ENCODE peak calls at places on chromosomes 6 and 20, in five cellular contexts. One of them, this sample, is unnamed.

GRCh38 chr6:134918418-134918961 is 31.4 kb downstream of the ALDH8A1 start:
- DNase-seq in NCI-H1694 treated with DMSO at 0.1 percent for 48 hours: no peak
- DNase-seq in body of pancreas: no peak
- DNase-seq in stimulated activated CD4-positive, alpha-beta T cell treated with anti-CD3 and anti-CD28 coated beads, Interleukin-4, amount 100 ng/mL, for 48 hours: no peak
- DNase-seq in activated T-cell treated with anti-CD3 and anti-CD28 coated beads, Interleukin-2, amount 50 U/mL, for 72 hours: no peak
- DNase-seq in this sample: no peak

GRCh38 chr20:1764136-1765033 is 106.8 kb upstream of the SIRPG start:
- DNase-seq in NCI-H1694 treated with DMSO at 0.1 percent for 48 hours: peak; percentile 6
- DNase-seq in stimulated activated CD4-positive, alpha-beta T cell treated with anti-CD3 and anti-CD28 coated beads, Interleukin-4, amount 100 ng/mL, for 48 hours: peak; percentile 50
- DNase-seq in body of pancreas: peak; percentile 72
- DNase-seq in activated T-cell treated with anti-CD3 and anti-CD28 coated beads, Interleukin-2, amount 50 U/mL, for 72 hours: peak; percentile 66
- DNase-seq in this sample: peak; percentile 47

GRCh38 chr6:17001188-17001587 is 100.7 kb upstream of the STMND1 start:
- DNase-seq in body of pancreas: no peak
- DNase-seq in activated T-cell treated with anti-CD3 and anti-CD28 coated beads, Interleukin-2, amount 50 U/mL, for 72 hours: no peak
- DNase-seq in NCI-H1694 treated with DMSO at 0.1 percent for 48 hours: no peak
- DNase-seq in stimulated activated CD4-positive, alpha-beta T cell treated with anti-CD3 and anti-CD28 coated beads, Interleukin-4, amount 100 ng/mL, for 48 hours: no peak
- DNase-seq in this sample: no peak

GRCh38 chr20:52209154-52209571 is 17.6 kb upstream of the ZFP64 start:
- DNase-seq in body of pancreas: no peak
- DNase-seq in stimulated activated CD4-positive, alpha-beta T cell treated with anti-CD3 and anti-CD28 coated beads, Interleukin-4, amount 100 ng/mL, for 48 hours: no peak
- DNase-seq in NCI-H1694 treated with DMSO at 0.1 percent for 48 hours: no peak
- DNase-seq in activated T-cell treated with anti-CD3 and anti-CD28 coated beads, Interleukin-2, amount 50 U/mL, for 72 hours: no peak
- DNase-seq in this sample: no peak

GRCh38 chr6:91045152-91045551 is 458.3 kb upstream of the MAP3K7 start:
- DNase-seq in body of pancreas: no peak
- DNase-seq in stimulated activated CD4-positive, alpha-beta T cell treated with anti-CD3 and anti-CD28 coated beads, Interleukin-4, amount 100 ng/mL, for 48 hours: no peak
- DNase-seq in NCI-H1694 treated with DMSO at 0.1 percent for 48 hours: no peak
- DNase-seq in activated T-cell treated with anti-CD3 and anti-CD28 coated beads, Interleukin-2, amount 50 U/mL, for 72 hours: no peak
- DNase-seq in this sample: no peak

GRCh38 chr20:9200620-9201019 is 131.7 kb downstream of the PLCB4 start:
- DNase-seq in activated T-cell treated with anti-CD3 and anti-CD28 coated beads, Interleukin-2, amount 50 U/mL, for 72 hours: no peak
- DNase-seq in NCI-H1694 treated with DMSO at 0.1 percent for 48 hours: no peak
- DNase-seq in stimulated activated CD4-positive, alpha-beta T cell treated with anti-CD3 and anti-CD28 coated beads, Interleukin-4, amount 100 ng/mL, for 48 hours: no peak
- DNase-seq in body of pancreas: no peak
- DNase-seq in this sample: peak; percentile 56

GRCh38 chr6:155524249-155524651 is 68.6 kb upstream of the NOX3 start:
- DNase-seq in activated T-cell treated with anti-CD3 and anti-CD28 coated beads, Interleukin-2, amount 50 U/mL, for 72 hours: peak; percentile 20
- DNase-seq in body of pancreas: no peak
- DNase-seq in NCI-H1694 treated with DMSO at 0.1 percent for 48 hours: no peak
- DNase-seq in stimulated activated CD4-positive, alpha-beta T cell treated with anti-CD3 and anti-CD28 coated beads, Interleukin-4, amount 100 ng/mL, for 48 hours: no peak
- DNase-seq in this sample: peak; percentile 46

GRCh38 chr6:6972456-6972855 is 135.3 kb upstream of the RREB1 start:
- DNase-seq in activated T-cell treated with anti-CD3 and anti-CD28 coated beads, Interleukin-2, amount 50 U/mL, for 72 hours: no peak
- DNase-seq in stimulated activated CD4-positive, alpha-beta T cell treated with anti-CD3 and anti-CD28 coated beads, Interleukin-4, amount 100 ng/mL, for 48 hours: no peak
- DNase-seq in NCI-H1694 treated with DMSO at 0.1 percent for 48 hours: no peak
- DNase-seq in body of pancreas: peak; percentile 61
- DNase-seq in this sample: peak; percentile 55